ENCODE peak calls at places on chromosome 11, in four cellular contexts. T is hepatocyte, I is fibroblast of lung, Q is activated B cell treated with CpG ODN at 0.5 μM for 24 hours. X is an unnamed sample.

GRCh38 chr11:75815345-75815983 is 454 bp downstream of the UVRAG start:
- DNase-seq in T (peak), I (peak), Q (peak), X (peak)

GRCh38 chr11:33931032-33931431 is 39.2 kb upstream of the LMO2 start:
- DNase-seq in T (no peak), I (no peak), Q (no peak), X (no peak)

GRCh38 chr11:45964911-45965389 is 42.5 kb downstream of the LARGE2 start:
- DNase-seq in T (peak), I (peak), Q (peak), X (peak)

GRCh38 chr11:101022256-101022655 is 107.4 kb downstream of the PGR start:
- DNase-seq in T (no peak), I (no peak), Q (no peak), X (no peak)

GRCh38 chr11:2466069-2466801 is 21.4 kb downstream of the KCNQ1 start:
- DNase-seq in T (no peak), I (no peak), Q (no peak), X (no peak)

GRCh38 chr11:68461284-68461861 is 821 bp downstream of the PPP6R3 start:
- DNase-seq in T (no peak), I (peak), Q (no peak), X (no peak)

GRCh38 chr11:102840018-102840417 is 3.4 kb downstream of the MMP3 start:
- DNase-seq in T (no peak), I (no peak), Q (no peak), X (no peak)

GRCh38 chr11:67983916-67984315 is 20.0 kb downstream of the UNC93B1 start:
- DNase-seq in T (no peak), I (no peak), Q (peak), X (no peak)

GRCh38 chr11:122394326-122394725 is 261.2 kb upstream of the UBASH3B start:
- DNase-seq in T (no peak), I (no peak), Q (no peak), X (no peak)

GRCh38 chr11:79436911-79437273 is 3.9 kb downstream of the TENM4 start:
- DNase-seq in T (no peak), I (no peak), Q (no peak), X (no peak)

GRCh38 chr11:75654314-75654713 is 14.5 kb downstream of the MAP6 start:
- DNase-seq in T (no peak), I (peak), Q (no peak), X (no peak)

GRCh38 chr11:131281316-131281715 is 89.1 kb upstream of the NTM start:
- DNase-seq in T (no peak), I (no peak), Q (no peak), X (no peak)

GRCh38 chr11:132051704-132052103 is 681.3 kb downstream of the NTM start:
- DNase-seq in T (no peak), I (no peak), Q (no peak), X (no peak)

DNA sequence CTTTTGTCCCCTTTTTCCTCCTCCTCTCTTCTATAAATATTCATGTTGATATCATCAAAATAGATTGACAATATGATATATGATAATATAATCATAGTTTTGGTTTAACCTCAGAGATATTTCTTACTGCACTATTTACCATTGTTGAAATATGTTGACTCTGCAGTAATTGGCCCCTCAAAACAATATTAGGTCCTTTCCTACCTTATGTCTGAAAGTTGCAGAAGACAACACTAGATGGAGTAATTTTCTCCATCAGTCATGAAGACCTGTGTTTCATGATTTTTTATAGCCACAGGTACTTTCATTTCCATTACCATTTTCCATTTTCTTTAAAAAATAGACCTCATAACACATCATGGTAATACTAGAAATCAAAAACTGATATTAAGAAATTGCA is 284.4 kb downstream of the LUZP2 start:
- DNase-seq in T (no peak), I (no peak), Q (no peak), X (no peak)
- TF ChIP-seq CTCF in T (no peak), I (peak), Q (no peak), X (no peak)

GRCh38 chr11:109698237-109698636 is 276.2 kb downstream of the C11orf87 start:
- DNase-seq in T (no peak), I (no peak), Q (no peak), X (no peak)

GRCh38 chr11:109695696-109696095 is 273.7 kb downstream of the C11orf87 start:
- DNase-seq in T (no peak), I (peak), Q (no peak), X (no peak)

GRCh38 chr11:109696191-109696897 is 274.4 kb downstream of the C11orf87 start:
- DNase-seq in T (no peak), I (peak), Q (no peak), X (no peak)

DNA sequence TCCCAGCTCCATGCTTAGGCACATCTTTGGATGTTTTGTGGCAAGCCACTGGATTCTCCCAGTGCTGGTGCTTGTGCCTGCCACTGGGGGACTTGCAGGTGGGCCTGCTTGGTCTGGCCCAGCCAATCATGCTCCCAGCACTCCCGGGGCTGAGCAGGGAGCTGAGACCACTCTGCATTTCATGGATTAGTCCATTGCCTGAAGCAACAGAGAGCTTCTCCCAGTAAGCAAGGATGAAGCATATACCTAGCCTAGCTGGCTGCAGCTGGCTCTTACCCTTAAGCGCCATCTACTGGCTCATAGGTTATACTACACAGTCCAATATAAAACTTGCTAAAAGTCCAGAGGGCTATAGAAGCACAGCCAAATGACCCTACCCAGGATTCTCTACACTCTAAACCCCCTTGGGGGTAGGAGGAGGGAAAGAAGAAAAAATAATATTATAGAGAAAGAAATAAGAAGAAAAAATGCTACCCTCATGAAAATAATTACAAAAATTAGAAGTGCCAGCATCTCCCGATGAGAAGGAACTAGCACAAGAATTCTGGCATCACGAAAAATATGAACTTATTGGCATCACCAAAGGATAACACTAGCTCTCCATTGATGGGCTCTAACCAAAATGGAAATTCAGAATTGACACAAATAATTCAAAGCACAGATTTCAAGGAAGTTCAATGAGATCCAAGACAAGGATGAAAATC is 275.3 kb downstream of the C11orf87 start:
- DNase-seq in T (peak), I (peak), Q (no peak), X (no peak)
- TF ChIP-seq CTCF in T (peak), I (peak), Q (no peak), X (peak)

GRCh38 chr11:9315078-9315688 is 790 bp upstream of the TMEM41B start:
- DNase-seq in T (no peak), I (peak), Q (no peak), X (peak)
- TF ChIP-seq CTCF in T (no peak), I (no peak), Q (no peak), X (no peak)

GRCh38 chr11:125164422-125165110 is at the start of gene PKNOX2:
- DNase-seq in T (peak), I (peak), Q (peak), X (no peak)
- TF ChIP-seq CTCF in T (peak), I (peak), Q (no peak), X (peak)

X was measured in natural killer cell.